ENCODE peak calls at places on chromosome 4, in five cellular contexts. One of them, this sample, is unnamed.

GRCh38 chr4:158856852-158857251 is 88.0 kb downstream of the FNIP2 start:
- DNase-seq in glutamatergic neuron: no peak
- DNase-seq in kidney glomerular epithelial cell: peak
- DNase-seq in fibroblast of mammary gland: peak
- DNase-seq in T-helper 17 cell: no peak
- DNase-seq in this sample: peak

GRCh38 chr4:123505077-123505456 is 108.5 kb downstream of the SPRY1 start:
- DNase-seq in kidney glomerular epithelial cell: peak
- DNase-seq in glutamatergic neuron: no peak
- DNase-seq in fibroblast of mammary gland: peak
- DNase-seq in T-helper 17 cell: no peak
- DNase-seq in this sample: no peak

GRCh38 chr4:99722006-99722405 is 64.4 kb upstream of the C4orf54 start:
- DNase-seq in T-helper 17 cell: no peak
- DNase-seq in kidney glomerular epithelial cell: no peak
- DNase-seq in fibroblast of mammary gland: no peak
- DNase-seq in glutamatergic neuron: no peak
- DNase-seq in this sample: no peak

GRCh38 chr4:98816816-98817215 is 112.1 kb downstream of the EIF4E start:
- DNase-seq in glutamatergic neuron: no peak
- DNase-seq in fibroblast of mammary gland: no peak
- DNase-seq in kidney glomerular epithelial cell: no peak
- DNase-seq in T-helper 17 cell: no peak
- DNase-seq in this sample: no peak

GRCh38 chr4:146243141-146243882 is 29.0 kb downstream of the REELD1 start:
- DNase-seq in T-helper 17 cell: peak
- DNase-seq in fibroblast of mammary gland: peak
- DNase-seq in glutamatergic neuron: no peak
- DNase-seq in kidney glomerular epithelial cell: no peak
- DNase-seq in this sample: peak

GRCh38 chr4:155978810-155979209 is 25.1 kb upstream of the CTSO start:
- DNase-seq in fibroblast of mammary gland: no peak
- DNase-seq in glutamatergic neuron: no peak
- DNase-seq in kidney glomerular epithelial cell: no peak
- DNase-seq in T-helper 17 cell: no peak
- DNase-seq in this sample: no peak

GRCh38 chr4:105912633-105913032 is 17.4 kb downstream of the NPNT start:
- DNase-seq in kidney glomerular epithelial cell: no peak
- DNase-seq in T-helper 17 cell: no peak
- DNase-seq in fibroblast of mammary gland: no peak
- DNase-seq in glutamatergic neuron: no peak
- DNase-seq in this sample: no peak

GRCh38 chr4:182745268-182745667 is 171.9 kb downstream of the DCTD start:
- DNase-seq in T-helper 17 cell: no peak
- DNase-seq in fibroblast of mammary gland: no peak
- DNase-seq in kidney glomerular epithelial cell: no peak
- DNase-seq in glutamatergic neuron: no peak
- DNase-seq in this sample: no peak

GRCh38 chr4:101667348-101667747 is 123.2 kb upstream of the BANK1 start:
- DNase-seq in fibroblast of mammary gland: peak
- DNase-seq in kidney glomerular epithelial cell: no peak
- DNase-seq in T-helper 17 cell: no peak
- DNase-seq in glutamatergic neuron: no peak
- DNase-seq in this sample: no peak

GRCh38 chr4:93147524-93148212 is 680.9 kb upstream of the ATOH1 start:
- DNase-seq in glutamatergic neuron: no peak
- DNase-seq in fibroblast of mammary gland: no peak
- DNase-seq in T-helper 17 cell: no peak
- DNase-seq in kidney glomerular epithelial cell: no peak
- DNase-seq in this sample: no peak

GRCh38 chr4:84433603-84434232 is 65.4 kb downstream of the NKX6-1 start:
- DNase-seq in T-helper 17 cell: no peak
- DNase-seq in kidney glomerular epithelial cell: no peak
- DNase-seq in fibroblast of mammary gland: no peak
- DNase-seq in glutamatergic neuron: no peak
- DNase-seq in this sample: no peak

GRCh38 chr4:186680649-186681048 is 43.0 kb downstream of the FAT1 start:
- DNase-seq in T-helper 17 cell: no peak
- DNase-seq in kidney glomerular epithelial cell: no peak
- DNase-seq in glutamatergic neuron: no peak
- DNase-seq in fibroblast of mammary gland: no peak
- DNase-seq in this sample: no peak

GRCh38 chr4:111717916-111718315 is 427.3 kb upstream of the FAM241A start:
- DNase-seq in kidney glomerular epithelial cell: no peak
- DNase-seq in glutamatergic neuron: no peak
- DNase-seq in T-helper 17 cell: no peak
- DNase-seq in fibroblast of mammary gland: no peak
- DNase-seq in this sample: no peak

GRCh38 chr4:118352843-118353373 is at the start of gene PRSS12:
- DNase-seq in glutamatergic neuron: peak
- DNase-seq in kidney glomerular epithelial cell: peak
- DNase-seq in fibroblast of mammary gland: peak
- DNase-seq in T-helper 17 cell: peak
- DNase-seq in this sample: peak

GRCh38 chr4:6668391-6668790 is 25.3 kb upstream of the S100P start:
- DNase-seq in fibroblast of mammary gland: peak
- DNase-seq in kidney glomerular epithelial cell: peak
- DNase-seq in glutamatergic neuron: no peak
- DNase-seq in T-helper 17 cell: no peak
- DNase-seq in this sample: peak

GRCh38 chr4:186701273-186701672 is 22.4 kb downstream of the FAT1 start:
- DNase-seq in fibroblast of mammary gland: peak
- DNase-seq in T-helper 17 cell: no peak
- DNase-seq in glutamatergic neuron: no peak
- DNase-seq in kidney glomerular epithelial cell: peak
- DNase-seq in this sample: no peak

GRCh38 chr4:14856076-14856926 is 146.0 kb upstream of the CPEB2 start:
- DNase-seq in T-helper 17 cell: no peak
- DNase-seq in glutamatergic neuron: no peak
- DNase-seq in fibroblast of mammary gland: peak
- DNase-seq in kidney glomerular epithelial cell: peak
- DNase-seq in this sample: peak

GRCh38 chr4:81651500-81651899 is 179.8 kb upstream of the RASGEF1B start:
- DNase-seq in kidney glomerular epithelial cell: peak
- DNase-seq in fibroblast of mammary gland: peak
- DNase-seq in T-helper 17 cell: no peak
- DNase-seq in glutamatergic neuron: no peak
- DNase-seq in this sample: peak

GRCh38 chr4:118740869-118741268 is 55.7 kb downstream of the METTL14 start:
- DNase-seq in glutamatergic neuron: no peak
- DNase-seq in fibroblast of mammary gland: peak
- DNase-seq in T-helper 17 cell: no peak
- DNase-seq in kidney glomerular epithelial cell: peak
- DNase-seq in this sample: no peak

GRCh38 chr4:7052923-7053715 is 9.9 kb downstream of the TADA2B start:
- DNase-seq in fibroblast of mammary gland: peak
- DNase-seq in kidney glomerular epithelial cell: no peak
- DNase-seq in glutamatergic neuron: no peak
- DNase-seq in T-helper 17 cell: no peak
- DNase-seq in this sample: no peak

GRCh38 chr4:109205186-109205585 is 97.3 kb downstream of the COL25A1 start:
- DNase-seq in kidney glomerular epithelial cell: no peak
- DNase-seq in T-helper 17 cell: no peak
- DNase-seq in fibroblast of mammary gland: no peak
- DNase-seq in glutamatergic neuron: no peak
- DNase-seq in this sample: no peak

GRCh38 chr4:90546114-90546513 is 418.9 kb downstream of the CCSER1 start:
- DNase-seq in glutamatergic neuron: no peak
- DNase-seq in fibroblast of mammary gland: no peak
- DNase-seq in T-helper 17 cell: no peak
- DNase-seq in kidney glomerular epithelial cell: peak
- DNase-seq in this sample: peak